ENCODE peak calls at places on chromosome 21, in six cellular contexts. One of them, this sample, is unnamed.

GRCh38 chr21:44419679-44420078 is 35.6 kb upstream of the LRRC3 start:
- DNase-seq in effector memory CD8-positive, alpha-beta T cell: no peak
- DNase-seq in GF-D8: no peak
- DNase-seq in activated T-cell treated with anti-CD3 and anti-CD28 coated beads, Interleukin-2, amount 50 U/mL, for 1 hour: no peak
- DNase-seq in NCI-H460: no peak
- DNase-seq in CD8-positive, alpha-beta T cell: no peak
- DNase-seq in this sample: no peak

GRCh38 chr21:36263797-36264196 is 56.2 kb upstream of the MORC3 start:
- DNase-seq in NCI-H460: no peak
- DNase-seq in GF-D8: no peak
- DNase-seq in activated T-cell treated with anti-CD3 and anti-CD28 coated beads, Interleukin-2, amount 50 U/mL, for 1 hour: no peak
- DNase-seq in effector memory CD8-positive, alpha-beta T cell: no peak
- DNase-seq in CD8-positive, alpha-beta T cell: no peak
- DNase-seq in this sample: no peak

GRCh38 chr21:37684577-37684976 is 231.7 kb downstream of the KCNJ6 start:
- DNase-seq in GF-D8: no peak
- DNase-seq in activated T-cell treated with anti-CD3 and anti-CD28 coated beads, Interleukin-2, amount 50 U/mL, for 1 hour: no peak
- DNase-seq in NCI-H460: no peak
- DNase-seq in effector memory CD8-positive, alpha-beta T cell: no peak
- DNase-seq in CD8-positive, alpha-beta T cell: no peak
- DNase-seq in this sample: no peak

GRCh38 chr21:16082038-16082816 is 352.4 kb downstream of the USP25 start:
- DNase-seq in effector memory CD8-positive, alpha-beta T cell: no peak
- DNase-seq in activated T-cell treated with anti-CD3 and anti-CD28 coated beads, Interleukin-2, amount 50 U/mL, for 1 hour: no peak
- DNase-seq in NCI-H460: peak
- DNase-seq in GF-D8: peak
- DNase-seq in CD8-positive, alpha-beta T cell: no peak
- DNase-seq in this sample: peak

GRCh38 chr21:42347601-42348327 is 3.0 kb downstream of the TFF2 start:
- DNase-seq in CD8-positive, alpha-beta T cell: no peak
- DNase-seq in effector memory CD8-positive, alpha-beta T cell: no peak
- DNase-seq in NCI-H460: no peak
- DNase-seq in activated T-cell treated with anti-CD3 and anti-CD28 coated beads, Interleukin-2, amount 50 U/mL, for 1 hour: no peak
- DNase-seq in GF-D8: no peak
- DNase-seq in this sample: no peak

GRCh38 chr21:24590261-24590660 is 1017.0 kb downstream of the MRPL39 start:
- DNase-seq in CD8-positive, alpha-beta T cell: no peak
- DNase-seq in activated T-cell treated with anti-CD3 and anti-CD28 coated beads, Interleukin-2, amount 50 U/mL, for 1 hour: no peak
- DNase-seq in effector memory CD8-positive, alpha-beta T cell: no peak
- DNase-seq in GF-D8: no peak
- DNase-seq in NCI-H460: no peak
- DNase-seq in this sample: no peak

GRCh38 chr21:46543306-46543705 is 61.6 kb downstream of the S100B start:
- DNase-seq in NCI-H460: no peak
- DNase-seq in CD8-positive, alpha-beta T cell: peak
- DNase-seq in effector memory CD8-positive, alpha-beta T cell: no peak
- DNase-seq in GF-D8: no peak
- DNase-seq in activated T-cell treated with anti-CD3 and anti-CD28 coated beads, Interleukin-2, amount 50 U/mL, for 1 hour: no peak
- DNase-seq in this sample: no peak

GRCh38 chr21:29511076-29511475 is 212.4 kb downstream of the BACH1 start:
- DNase-seq in GF-D8: no peak
- DNase-seq in NCI-H460: no peak
- DNase-seq in activated T-cell treated with anti-CD3 and anti-CD28 coated beads, Interleukin-2, amount 50 U/mL, for 1 hour: no peak
- DNase-seq in CD8-positive, alpha-beta T cell: no peak
- DNase-seq in effector memory CD8-positive, alpha-beta T cell: no peak
- DNase-seq in this sample: no peak

GRCh38 chr21:39803393-39803792 is 58.4 kb downstream of the IGSF5 start:
- DNase-seq in CD8-positive, alpha-beta T cell: no peak
- DNase-seq in effector memory CD8-positive, alpha-beta T cell: no peak
- DNase-seq in NCI-H460: no peak
- DNase-seq in GF-D8: no peak
- DNase-seq in activated T-cell treated with anti-CD3 and anti-CD28 coated beads, Interleukin-2, amount 50 U/mL, for 1 hour: no peak
- DNase-seq in this sample: no peak

GRCh38 chr21:35528109-35529042 is 479.3 kb upstream of the RUNX1 start:
- DNase-seq in NCI-H460: no peak
- DNase-seq in activated T-cell treated with anti-CD3 and anti-CD28 coated beads, Interleukin-2, amount 50 U/mL, for 1 hour: peak
- DNase-seq in GF-D8: peak
- DNase-seq in CD8-positive, alpha-beta T cell: peak
- DNase-seq in effector memory CD8-positive, alpha-beta T cell: peak
- DNase-seq in this sample: no peak

GRCh38 chr21:45383615-45384201 is 21.3 kb upstream of the COL18A1 start:
- DNase-seq in CD8-positive, alpha-beta T cell: no peak
- DNase-seq in NCI-H460: no peak
- DNase-seq in effector memory CD8-positive, alpha-beta T cell: no peak
- DNase-seq in activated T-cell treated with anti-CD3 and anti-CD28 coated beads, Interleukin-2, amount 50 U/mL, for 1 hour: no peak
- DNase-seq in GF-D8: no peak
- DNase-seq in this sample: no peak

GRCh38 chr21:34693192-34693810 is 24.5 kb downstream of the CLIC6 start:
- DNase-seq in CD8-positive, alpha-beta T cell: peak
- DNase-seq in GF-D8: peak
- DNase-seq in effector memory CD8-positive, alpha-beta T cell: peak
- DNase-seq in activated T-cell treated with anti-CD3 and anti-CD28 coated beads, Interleukin-2, amount 50 U/mL, for 1 hour: no peak
- DNase-seq in NCI-H460: peak
- DNase-seq in this sample: peak

This sample was measured in dermis microvascular lymphatic vessel endothelial cell.